ENCODE peak calls at places on chromosomes 7 and 10, in six cellular contexts. L, B, Q, Z, W and F are unnamed samples.

GRCh38 chr10:50431118-50431517 is 179.8 kb upstream of the ASAH2 start:
- DNase-seq in Q (no peak), L (peak), W (no peak), B (no peak), Z (no peak), F (no peak)

GRCh38 chr10:101536800-101537199 is 51.3 kb downstream of the POLL start:
- DNase-seq in L (peak), Q (peak), Z (peak), B (no peak), W (peak), F (peak)

GRCh38 chr10:107747851-107748250 is 583.3 kb upstream of the SORCS1 start:
- DNase-seq in L (no peak), Z (no peak), B (no peak), W (no peak), Q (peak), F (no peak)

GRCh38 chr10:124287071-124287685 is 131.5 kb downstream of the OAT start:
- DNase-seq in Q (no peak), W (no peak), B (no peak), L (no peak), Z (no peak), F (no peak)

GRCh38 chr7:2954433-2954853 is 89.2 kb downstream of the CARD11 start:
- DNase-seq in Q (no peak), W (peak), Z (no peak), B (no peak), L (no peak), F (no peak)

GRCh38 chr10:22103701-22104100 is 100.2 kb upstream of the DNAJC1 start:
- DNase-seq in Q (peak), B (no peak), Z (no peak), L (peak), W (peak), F (peak)

GRCh38 chr7:47291461-47292051 is 290.4 kb downstream of the TNS3 start:
- DNase-seq in L (peak), Z (peak), Q (peak), B (no peak), W (peak), F (peak)

GRCh38 chr10:9268176-9268575 is 1213.7 kb downstream of the GATA3 start:
- DNase-seq in Q (no peak), W (no peak), L (no peak), Z (no peak), B (no peak), F (no peak)

GRCh38 chr7:96236198-96237039 is 85.5 kb downstream of the SLC25A13 start:
- DNase-seq in L (peak), B (peak), W (no peak), Z (peak), Q (peak), F (peak)

GRCh38 chr7:77837966-77838365 is 39.4 kb downstream of the PHTF2 start:
- DNase-seq in B (no peak), L (no peak), Q (no peak), Z (no peak), W (no peak), F (no peak)

GRCh38 chr10:31134303-31134928 is 102.8 kb upstream of the ZNF438 start:
- DNase-seq in Q (peak), Z (peak), L (peak), W (peak), B (peak), F (peak)